ENCODE peak calls at places on chromosomes 5 and 9, in four cellular contexts. One of them, this sample, is unnamed.
A peak's percentile ranks its signal among the peaks of the same experiment; 100 is the strongest.

GRCh38 chr9:9246726-9247125 is 1366.1 kb downstream of the PTPRD start:
- DNase-seq in stimulated activated effector memory CD8-positive, alpha-beta T cell treated with anti-CD3 and anti-CD28 coated beads, Interleukin-12 subunit alpha, Interleukin-12 subunit beta, amount 100 ng/mL, for 72 hours: no peak
- DNase-seq in stimulated activated CD4-positive, alpha-beta T cell treated with anti-CD3 and anti-CD28 coated beads, TNF-alpha, amount 100 ng/mL, for 4 hours: no peak
- DNase-seq in activated T-cell treated with anti-CD3 and anti-CD28 coated beads for 24 hours: no peak
- DNase-seq in this sample: no peak

GRCh38 chr5:59503223-59503622 is 390.3 kb downstream of the PDE4D start:
- DNase-seq in stimulated activated effector memory CD8-positive, alpha-beta T cell treated with anti-CD3 and anti-CD28 coated beads, Interleukin-12 subunit alpha, Interleukin-12 subunit beta, amount 100 ng/mL, for 72 hours: no peak
- DNase-seq in stimulated activated CD4-positive, alpha-beta T cell treated with anti-CD3 and anti-CD28 coated beads, TNF-alpha, amount 100 ng/mL, for 4 hours: no peak
- DNase-seq in activated T-cell treated with anti-CD3 and anti-CD28 coated beads for 24 hours: no peak
- DNase-seq in this sample: no peak

GRCh38 chr9:38024036-38024681 is 44.9 kb downstream of the SHB start:
- DNase-seq in stimulated activated effector memory CD8-positive, alpha-beta T cell treated with anti-CD3 and anti-CD28 coated beads, Interleukin-12 subunit alpha, Interleukin-12 subunit beta, amount 100 ng/mL, for 72 hours: no peak
- DNase-seq in stimulated activated CD4-positive, alpha-beta T cell treated with anti-CD3 and anti-CD28 coated beads, TNF-alpha, amount 100 ng/mL, for 4 hours: no peak
- DNase-seq in activated T-cell treated with anti-CD3 and anti-CD28 coated beads for 24 hours: no peak
- DNase-seq in this sample: no peak

GRCh38 chr5:130836729-130837660 is 328.1 kb downstream of the HINT1 start:
- DNase-seq in stimulated activated effector memory CD8-positive, alpha-beta T cell treated with anti-CD3 and anti-CD28 coated beads, Interleukin-12 subunit alpha, Interleukin-12 subunit beta, amount 100 ng/mL, for 72 hours: no peak
- DNase-seq in stimulated activated CD4-positive, alpha-beta T cell treated with anti-CD3 and anti-CD28 coated beads, TNF-alpha, amount 100 ng/mL, for 4 hours: no peak
- DNase-seq in activated T-cell treated with anti-CD3 and anti-CD28 coated beads for 24 hours: no peak
- DNase-seq in this sample: peak; percentile 1

GRCh38 chr5:141100243-141100805 is at the start of gene PCDHB3:
- DNase-seq in stimulated activated effector memory CD8-positive, alpha-beta T cell treated with anti-CD3 and anti-CD28 coated beads, Interleukin-12 subunit alpha, Interleukin-12 subunit beta, amount 100 ng/mL, for 72 hours: no peak
- DNase-seq in stimulated activated CD4-positive, alpha-beta T cell treated with anti-CD3 and anti-CD28 coated beads, TNF-alpha, amount 100 ng/mL, for 4 hours: no peak
- DNase-seq in activated T-cell treated with anti-CD3 and anti-CD28 coated beads for 24 hours: peak; percentile 4
- DNase-seq in this sample: no peak

GRCh38 chr5:154215931-154216330 is 25.4 kb downstream of the GALNT10 start:
- DNase-seq in stimulated activated effector memory CD8-positive, alpha-beta T cell treated with anti-CD3 and anti-CD28 coated beads, Interleukin-12 subunit alpha, Interleukin-12 subunit beta, amount 100 ng/mL, for 72 hours: no peak
- DNase-seq in stimulated activated CD4-positive, alpha-beta T cell treated with anti-CD3 and anti-CD28 coated beads, TNF-alpha, amount 100 ng/mL, for 4 hours: no peak
- DNase-seq in activated T-cell treated with anti-CD3 and anti-CD28 coated beads for 24 hours: no peak
- DNase-seq in this sample: no peak

GRCh38 chr9:108417726-108418125 is 438.1 kb downstream of the ACTL7B start:
- DNase-seq in stimulated activated effector memory CD8-positive, alpha-beta T cell treated with anti-CD3 and anti-CD28 coated beads, Interleukin-12 subunit alpha, Interleukin-12 subunit beta, amount 100 ng/mL, for 72 hours: no peak
- DNase-seq in stimulated activated CD4-positive, alpha-beta T cell treated with anti-CD3 and anti-CD28 coated beads, TNF-alpha, amount 100 ng/mL, for 4 hours: no peak
- DNase-seq in activated T-cell treated with anti-CD3 and anti-CD28 coated beads for 24 hours: no peak
- DNase-seq in this sample: no peak

GRCh38 chr5:168114444-168115017 is 176.9 kb upstream of the WWC1 start:
- DNase-seq in stimulated activated effector memory CD8-positive, alpha-beta T cell treated with anti-CD3 and anti-CD28 coated beads, Interleukin-12 subunit alpha, Interleukin-12 subunit beta, amount 100 ng/mL, for 72 hours: peak; percentile 51
- DNase-seq in stimulated activated CD4-positive, alpha-beta T cell treated with anti-CD3 and anti-CD28 coated beads, TNF-alpha, amount 100 ng/mL, for 4 hours: no peak
- DNase-seq in activated T-cell treated with anti-CD3 and anti-CD28 coated beads for 24 hours: no peak
- DNase-seq in this sample: no peak

GRCh38 chr5:154059583-154059982 is 20.8 kb downstream of the MFAP3 start:
- DNase-seq in stimulated activated effector memory CD8-positive, alpha-beta T cell treated with anti-CD3 and anti-CD28 coated beads, Interleukin-12 subunit alpha, Interleukin-12 subunit beta, amount 100 ng/mL, for 72 hours: no peak
- DNase-seq in stimulated activated CD4-positive, alpha-beta T cell treated with anti-CD3 and anti-CD28 coated beads, TNF-alpha, amount 100 ng/mL, for 4 hours: no peak
- DNase-seq in activated T-cell treated with anti-CD3 and anti-CD28 coated beads for 24 hours: no peak
- DNase-seq in this sample: peak; percentile 8

GRCh38 chr9:120935383-120935857 is 8.8 kb upstream of the TRAF1 start:
- DNase-seq in stimulated activated effector memory CD8-positive, alpha-beta T cell treated with anti-CD3 and anti-CD28 coated beads, Interleukin-12 subunit alpha, Interleukin-12 subunit beta, amount 100 ng/mL, for 72 hours: peak; percentile 62
- DNase-seq in stimulated activated CD4-positive, alpha-beta T cell treated with anti-CD3 and anti-CD28 coated beads, TNF-alpha, amount 100 ng/mL, for 4 hours: no peak
- DNase-seq in activated T-cell treated with anti-CD3 and anti-CD28 coated beads for 24 hours: no peak
- DNase-seq in this sample: no peak

GRCh38 chr5:150611026-150611425 is 29.4 kb upstream of the SYNPO start:
- DNase-seq in stimulated activated effector memory CD8-positive, alpha-beta T cell treated with anti-CD3 and anti-CD28 coated beads, Interleukin-12 subunit alpha, Interleukin-12 subunit beta, amount 100 ng/mL, for 72 hours: no peak
- DNase-seq in stimulated activated CD4-positive, alpha-beta T cell treated with anti-CD3 and anti-CD28 coated beads, TNF-alpha, amount 100 ng/mL, for 4 hours: no peak
- DNase-seq in activated T-cell treated with anti-CD3 and anti-CD28 coated beads for 24 hours: no peak
- DNase-seq in this sample: no peak

GRCh38 chr9:18851069-18851468 is 181.9 kb downstream of the SAXO1 start:
- DNase-seq in stimulated activated effector memory CD8-positive, alpha-beta T cell treated with anti-CD3 and anti-CD28 coated beads, Interleukin-12 subunit alpha, Interleukin-12 subunit beta, amount 100 ng/mL, for 72 hours: no peak
- DNase-seq in stimulated activated CD4-positive, alpha-beta T cell treated with anti-CD3 and anti-CD28 coated beads, TNF-alpha, amount 100 ng/mL, for 4 hours: no peak
- DNase-seq in activated T-cell treated with anti-CD3 and anti-CD28 coated beads for 24 hours: no peak
- DNase-seq in this sample: no peak

GRCh38 chr5:1378866-1379659 is 34.2 kb upstream of the CLPTM1L start:
- DNase-seq in stimulated activated effector memory CD8-positive, alpha-beta T cell treated with anti-CD3 and anti-CD28 coated beads, Interleukin-12 subunit alpha, Interleukin-12 subunit beta, amount 100 ng/mL, for 72 hours: no peak
- DNase-seq in stimulated activated CD4-positive, alpha-beta T cell treated with anti-CD3 and anti-CD28 coated beads, TNF-alpha, amount 100 ng/mL, for 4 hours: no peak
- DNase-seq in activated T-cell treated with anti-CD3 and anti-CD28 coated beads for 24 hours: no peak
- DNase-seq in this sample: no peak

GRCh38 chr5:42656661-42657035 is 100.0 kb upstream of the CCDC152 start:
- DNase-seq in stimulated activated effector memory CD8-positive, alpha-beta T cell treated with anti-CD3 and anti-CD28 coated beads, Interleukin-12 subunit alpha, Interleukin-12 subunit beta, amount 100 ng/mL, for 72 hours: no peak
- DNase-seq in stimulated activated CD4-positive, alpha-beta T cell treated with anti-CD3 and anti-CD28 coated beads, TNF-alpha, amount 100 ng/mL, for 4 hours: no peak
- DNase-seq in activated T-cell treated with anti-CD3 and anti-CD28 coated beads for 24 hours: no peak
- DNase-seq in this sample: no peak

GRCh38 chr9:100428871-100429654 is 2.1 kb downstream of the MSANTD3 start:
- DNase-seq in stimulated activated effector memory CD8-positive, alpha-beta T cell treated with anti-CD3 and anti-CD28 coated beads, Interleukin-12 subunit alpha, Interleukin-12 subunit beta, amount 100 ng/mL, for 72 hours: no peak
- DNase-seq in stimulated activated CD4-positive, alpha-beta T cell treated with anti-CD3 and anti-CD28 coated beads, TNF-alpha, amount 100 ng/mL, for 4 hours: no peak
- DNase-seq in activated T-cell treated with anti-CD3 and anti-CD28 coated beads for 24 hours: no peak
- DNase-seq in this sample: no peak

GRCh38 chr5:141742866-141743651 is 61.0 kb upstream of the ARAP3 start:
- DNase-seq in stimulated activated effector memory CD8-positive, alpha-beta T cell treated with anti-CD3 and anti-CD28 coated beads, Interleukin-12 subunit alpha, Interleukin-12 subunit beta, amount 100 ng/mL, for 72 hours: no peak
- DNase-seq in stimulated activated CD4-positive, alpha-beta T cell treated with anti-CD3 and anti-CD28 coated beads, TNF-alpha, amount 100 ng/mL, for 4 hours: no peak
- DNase-seq in activated T-cell treated with anti-CD3 and anti-CD28 coated beads for 24 hours: no peak
- DNase-seq in this sample: no peak

GRCh38 chr9:124360277-124360676 is 55.0 kb downstream of the PSMB7 start:
- DNase-seq in stimulated activated effector memory CD8-positive, alpha-beta T cell treated with anti-CD3 and anti-CD28 coated beads, Interleukin-12 subunit alpha, Interleukin-12 subunit beta, amount 100 ng/mL, for 72 hours: no peak
- DNase-seq in stimulated activated CD4-positive, alpha-beta T cell treated with anti-CD3 and anti-CD28 coated beads, TNF-alpha, amount 100 ng/mL, for 4 hours: no peak
- DNase-seq in activated T-cell treated with anti-CD3 and anti-CD28 coated beads for 24 hours: no peak
- DNase-seq in this sample: no peak

GRCh38 chr5:142201471-142201887 is 92.9 kb downstream of the NDFIP1 start:
- DNase-seq in stimulated activated effector memory CD8-positive, alpha-beta T cell treated with anti-CD3 and anti-CD28 coated beads, Interleukin-12 subunit alpha, Interleukin-12 subunit beta, amount 100 ng/mL, for 72 hours: no peak
- DNase-seq in stimulated activated CD4-positive, alpha-beta T cell treated with anti-CD3 and anti-CD28 coated beads, TNF-alpha, amount 100 ng/mL, for 4 hours: no peak
- DNase-seq in activated T-cell treated with anti-CD3 and anti-CD28 coated beads for 24 hours: no peak
- DNase-seq in this sample: no peak

GRCh38 chr5:163718256-163718655 is 212.8 kb downstream of the MAT2B start:
- DNase-seq in stimulated activated effector memory CD8-positive, alpha-beta T cell treated with anti-CD3 and anti-CD28 coated beads, Interleukin-12 subunit alpha, Interleukin-12 subunit beta, amount 100 ng/mL, for 72 hours: no peak
- DNase-seq in stimulated activated CD4-positive, alpha-beta T cell treated with anti-CD3 and anti-CD28 coated beads, TNF-alpha, amount 100 ng/mL, for 4 hours: no peak
- DNase-seq in activated T-cell treated with anti-CD3 and anti-CD28 coated beads for 24 hours: no peak
- DNase-seq in this sample: no peak

GRCh38 chr5:51518607-51519006 is 135.4 kb downstream of the ISL1 start:
- DNase-seq in stimulated activated effector memory CD8-positive, alpha-beta T cell treated with anti-CD3 and anti-CD28 coated beads, Interleukin-12 subunit alpha, Interleukin-12 subunit beta, amount 100 ng/mL, for 72 hours: no peak
- DNase-seq in stimulated activated CD4-positive, alpha-beta T cell treated with anti-CD3 and anti-CD28 coated beads, TNF-alpha, amount 100 ng/mL, for 4 hours: no peak
- DNase-seq in activated T-cell treated with anti-CD3 and anti-CD28 coated beads for 24 hours: no peak
- DNase-seq in this sample: no peak

GRCh38 chr9:88994820-88995180 is 3.5 kb downstream of the S1PR3 start:
- DNase-seq in stimulated activated effector memory CD8-positive, alpha-beta T cell treated with anti-CD3 and anti-CD28 coated beads, Interleukin-12 subunit alpha, Interleukin-12 subunit beta, amount 100 ng/mL, for 72 hours: no peak
- DNase-seq in stimulated activated CD4-positive, alpha-beta T cell treated with anti-CD3 and anti-CD28 coated beads, TNF-alpha, amount 100 ng/mL, for 4 hours: no peak
- DNase-seq in activated T-cell treated with anti-CD3 and anti-CD28 coated beads for 24 hours: no peak
- DNase-seq in this sample: no peak

GRCh38 chr5:160001457-160001856 is 7.5 kb upstream of the TTC1 start:
- DNase-seq in stimulated activated effector memory CD8-positive, alpha-beta T cell treated with anti-CD3 and anti-CD28 coated beads, Interleukin-12 subunit alpha, Interleukin-12 subunit beta, amount 100 ng/mL, for 72 hours: no peak
- DNase-seq in stimulated activated CD4-positive, alpha-beta T cell treated with anti-CD3 and anti-CD28 coated beads, TNF-alpha, amount 100 ng/mL, for 4 hours: no peak
- DNase-seq in activated T-cell treated with anti-CD3 and anti-CD28 coated beads for 24 hours: no peak
- DNase-seq in this sample: no peak

GRCh38 chr9:122464633-122465567 is 12.8 kb downstream of the OR1J1 start:
- DNase-seq in stimulated activated effector memory CD8-positive, alpha-beta T cell treated with anti-CD3 and anti-CD28 coated beads, Interleukin-12 subunit alpha, Interleukin-12 subunit beta, amount 100 ng/mL, for 72 hours: peak; percentile 74
- DNase-seq in stimulated activated CD4-positive, alpha-beta T cell treated with anti-CD3 and anti-CD28 coated beads, TNF-alpha, amount 100 ng/mL, for 4 hours: peak; percentile 37
- DNase-seq in activated T-cell treated with anti-CD3 and anti-CD28 coated beads for 24 hours: peak; percentile 60
- DNase-seq in this sample: peak; percentile 62

GRCh38 chr9:3181049-3181953 is 337.4 kb upstream of the PUM3 start:
- DNase-seq in stimulated activated effector memory CD8-positive, alpha-beta T cell treated with anti-CD3 and anti-CD28 coated beads, Interleukin-12 subunit alpha, Interleukin-12 subunit beta, amount 100 ng/mL, for 72 hours: no peak
- DNase-seq in stimulated activated CD4-positive, alpha-beta T cell treated with anti-CD3 and anti-CD28 coated beads, TNF-alpha, amount 100 ng/mL, for 4 hours: no peak
- DNase-seq in activated T-cell treated with anti-CD3 and anti-CD28 coated beads for 24 hours: peak; percentile 8
- DNase-seq in this sample: peak; percentile 3

GRCh38 chr5:167952278-167952990 is 339.0 kb upstream of the WWC1 start:
- DNase-seq in stimulated activated effector memory CD8-positive, alpha-beta T cell treated with anti-CD3 and anti-CD28 coated beads, Interleukin-12 subunit alpha, Interleukin-12 subunit beta, amount 100 ng/mL, for 72 hours: no peak
- DNase-seq in stimulated activated CD4-positive, alpha-beta T cell treated with anti-CD3 and anti-CD28 coated beads, TNF-alpha, amount 100 ng/mL, for 4 hours: no peak
- DNase-seq in activated T-cell treated with anti-CD3 and anti-CD28 coated beads for 24 hours: no peak
- DNase-seq in this sample: no peak

GRCh38 chr5:141475625-141476131 is at the start of gene PCDHGC3:
- DNase-seq in stimulated activated effector memory CD8-positive, alpha-beta T cell treated with anti-CD3 and anti-CD28 coated beads, Interleukin-12 subunit alpha, Interleukin-12 subunit beta, amount 100 ng/mL, for 72 hours: no peak
- DNase-seq in stimulated activated CD4-positive, alpha-beta T cell treated with anti-CD3 and anti-CD28 coated beads, TNF-alpha, amount 100 ng/mL, for 4 hours: no peak
- DNase-seq in activated T-cell treated with anti-CD3 and anti-CD28 coated beads for 24 hours: peak; percentile 51
- DNase-seq in this sample: no peak

GRCh38 chr9:83935276-83935890 is 14.2 kb upstream of the KIF27 start:
- DNase-seq in stimulated activated effector memory CD8-positive, alpha-beta T cell treated with anti-CD3 and anti-CD28 coated beads, Interleukin-12 subunit alpha, Interleukin-12 subunit beta, amount 100 ng/mL, for 72 hours: no peak
- DNase-seq in stimulated activated CD4-positive, alpha-beta T cell treated with anti-CD3 and anti-CD28 coated beads, TNF-alpha, amount 100 ng/mL, for 4 hours: no peak
- DNase-seq in activated T-cell treated with anti-CD3 and anti-CD28 coated beads for 24 hours: no peak
- DNase-seq in this sample: no peak

GRCh38 chr9:34070601-34071340 is 22.1 kb upstream of the UBAP2 start:
- DNase-seq in stimulated activated effector memory CD8-positive, alpha-beta T cell treated with anti-CD3 and anti-CD28 coated beads, Interleukin-12 subunit alpha, Interleukin-12 subunit beta, amount 100 ng/mL, for 72 hours: no peak
- DNase-seq in stimulated activated CD4-positive, alpha-beta T cell treated with anti-CD3 and anti-CD28 coated beads, TNF-alpha, amount 100 ng/mL, for 4 hours: no peak
- DNase-seq in activated T-cell treated with anti-CD3 and anti-CD28 coated beads for 24 hours: no peak
- DNase-seq in this sample: no peak

GRCh38 chr5:180603076-180603591 is 11.8 kb upstream of the SCGB3A1 start:
- DNase-seq in stimulated activated effector memory CD8-positive, alpha-beta T cell treated with anti-CD3 and anti-CD28 coated beads, Interleukin-12 subunit alpha, Interleukin-12 subunit beta, amount 100 ng/mL, for 72 hours: no peak
- DNase-seq in stimulated activated CD4-positive, alpha-beta T cell treated with anti-CD3 and anti-CD28 coated beads, TNF-alpha, amount 100 ng/mL, for 4 hours: no peak
- DNase-seq in activated T-cell treated with anti-CD3 and anti-CD28 coated beads for 24 hours: no peak
- DNase-seq in this sample: no peak

GRCh38 chr5:116864157-116864837 is 289.7 kb upstream of the SEMA6A start:
- DNase-seq in stimulated activated effector memory CD8-positive, alpha-beta T cell treated with anti-CD3 and anti-CD28 coated beads, Interleukin-12 subunit alpha, Interleukin-12 subunit beta, amount 100 ng/mL, for 72 hours: no peak
- DNase-seq in stimulated activated CD4-positive, alpha-beta T cell treated with anti-CD3 and anti-CD28 coated beads, TNF-alpha, amount 100 ng/mL, for 4 hours: no peak
- DNase-seq in activated T-cell treated with anti-CD3 and anti-CD28 coated beads for 24 hours: no peak
- DNase-seq in this sample: no peak

GRCh38 chr9:76215066-76215465 is 179.2 kb downstream of the RFK start:
- DNase-seq in stimulated activated effector memory CD8-positive, alpha-beta T cell treated with anti-CD3 and anti-CD28 coated beads, Interleukin-12 subunit alpha, Interleukin-12 subunit beta, amount 100 ng/mL, for 72 hours: no peak
- DNase-seq in stimulated activated CD4-positive, alpha-beta T cell treated with anti-CD3 and anti-CD28 coated beads, TNF-alpha, amount 100 ng/mL, for 4 hours: no peak
- DNase-seq in activated T-cell treated with anti-CD3 and anti-CD28 coated beads for 24 hours: no peak
- DNase-seq in this sample: no peak

GRCh38 chr5:118611332-118611945 is 376.9 kb downstream of the DTWD2 start:
- DNase-seq in stimulated activated effector memory CD8-positive, alpha-beta T cell treated with anti-CD3 and anti-CD28 coated beads, Interleukin-12 subunit alpha, Interleukin-12 subunit beta, amount 100 ng/mL, for 72 hours: no peak
- DNase-seq in stimulated activated CD4-positive, alpha-beta T cell treated with anti-CD3 and anti-CD28 coated beads, TNF-alpha, amount 100 ng/mL, for 4 hours: no peak
- DNase-seq in activated T-cell treated with anti-CD3 and anti-CD28 coated beads for 24 hours: no peak
- DNase-seq in this sample: no peak

GRCh38 chr5:38714240-38714639 is 131.6 kb upstream of the OSMR start:
- DNase-seq in stimulated activated effector memory CD8-positive, alpha-beta T cell treated with anti-CD3 and anti-CD28 coated beads, Interleukin-12 subunit alpha, Interleukin-12 subunit beta, amount 100 ng/mL, for 72 hours: no peak
- DNase-seq in stimulated activated CD4-positive, alpha-beta T cell treated with anti-CD3 and anti-CD28 coated beads, TNF-alpha, amount 100 ng/mL, for 4 hours: no peak
- DNase-seq in activated T-cell treated with anti-CD3 and anti-CD28 coated beads for 24 hours: no peak
- DNase-seq in this sample: no peak

GRCh38 chr9:88535932-88536324 is 950 bp downstream of the NXNL2 start:
- DNase-seq in stimulated activated effector memory CD8-positive, alpha-beta T cell treated with anti-CD3 and anti-CD28 coated beads, Interleukin-12 subunit alpha, Interleukin-12 subunit beta, amount 100 ng/mL, for 72 hours: no peak
- DNase-seq in stimulated activated CD4-positive, alpha-beta T cell treated with anti-CD3 and anti-CD28 coated beads, TNF-alpha, amount 100 ng/mL, for 4 hours: no peak
- DNase-seq in activated T-cell treated with anti-CD3 and anti-CD28 coated beads for 24 hours: no peak
- DNase-seq in this sample: no peak

GRCh38 chr5:167295686-167296015 is 995.8 kb upstream of the WWC1 start:
- DNase-seq in stimulated activated effector memory CD8-positive, alpha-beta T cell treated with anti-CD3 and anti-CD28 coated beads, Interleukin-12 subunit alpha, Interleukin-12 subunit beta, amount 100 ng/mL, for 72 hours: no peak
- DNase-seq in stimulated activated CD4-positive, alpha-beta T cell treated with anti-CD3 and anti-CD28 coated beads, TNF-alpha, amount 100 ng/mL, for 4 hours: no peak
- DNase-seq in activated T-cell treated with anti-CD3 and anti-CD28 coated beads for 24 hours: no peak
- DNase-seq in this sample: no peak

GRCh38 chr5:149853019-149853648 is 91.5 kb downstream of the PDE6A start:
- DNase-seq in stimulated activated effector memory CD8-positive, alpha-beta T cell treated with anti-CD3 and anti-CD28 coated beads, Interleukin-12 subunit alpha, Interleukin-12 subunit beta, amount 100 ng/mL, for 72 hours: peak; percentile 63
- DNase-seq in stimulated activated CD4-positive, alpha-beta T cell treated with anti-CD3 and anti-CD28 coated beads, TNF-alpha, amount 100 ng/mL, for 4 hours: no peak
- DNase-seq in activated T-cell treated with anti-CD3 and anti-CD28 coated beads for 24 hours: peak; percentile 13
- DNase-seq in this sample: no peak

GRCh38 chr9:37082214-37082765 is 38.1 kb upstream of the ZCCHC7 start:
- DNase-seq in stimulated activated effector memory CD8-positive, alpha-beta T cell treated with anti-CD3 and anti-CD28 coated beads, Interleukin-12 subunit alpha, Interleukin-12 subunit beta, amount 100 ng/mL, for 72 hours: no peak
- DNase-seq in stimulated activated CD4-positive, alpha-beta T cell treated with anti-CD3 and anti-CD28 coated beads, TNF-alpha, amount 100 ng/mL, for 4 hours: no peak
- DNase-seq in activated T-cell treated with anti-CD3 and anti-CD28 coated beads for 24 hours: no peak
- DNase-seq in this sample: peak; percentile 7

This sample was measured in central memory CD4-positive, alpha-beta T cell.